ENCODE peak calls at places on chromosomes 16 and 17, in seven cellular contexts. X is activated CD4-positive, alpha-beta T cell treated with anti-CD3 and anti-CD28 coated beads for 36 hours; I is Panc1; O is gastroesophageal sphincter; P is Right ventricle myocardium superior; J is K562; L is lung. C is an unnamed sample.

GRCh38 chr16:22252317-22252716 is 44.9 kb upstream of the POLR3E start:
- ATAC-seq in O (no peak), P (no peak), L (no peak), I (no peak), X (no peak), J (no peak), C (no peak)

GRCh38 chr16:10933865-10934264 is 8.4 kb downstream of the DEXI start:
- ATAC-seq in P (peak), L (no peak), I (no peak), O (no peak), J (no peak), X (no peak), C (no peak)

GRCh38 chr17:49901460-49902331 is 53.8 kb upstream of the TAC4 start:
- ATAC-seq in P (no peak), I (peak), J (no peak), L (peak), O (peak), X (peak), C (no peak)

GRCh38 chr17:70608193-70608592 is 438.9 kb downstream of the KCNJ2 start:
- ATAC-seq in P (no peak), O (no peak), I (no peak), L (no peak), X (no peak), J (no peak), C (no peak)

GRCh38 chr17:74754832-74755231 is 6.4 kb downstream of the NHERF1 start:
- ATAC-seq in L (no peak), O (no peak), I (no peak), J (peak), P (no peak), X (no peak), C (no peak)

GRCh38 chr16:9139965-9140364 is 48.5 kb downstream of the HAPSTR1 start:
- ATAC-seq in L (no peak), X (peak), P (peak), O (no peak), J (peak), I (peak), C (peak)

GRCh38 chr17:74827800-74828199 is 31.9 kb downstream of the GRIN2C start:
- ATAC-seq in L (no peak), I (no peak), O (no peak), J (no peak), P (no peak), X (no peak), C (no peak)

GRCh38 chr17:79808763-79809529 is 12.1 kb upstream of the CBX8 start:
- ATAC-seq in P (peak), L (no peak), J (peak), X (peak), I (peak), O (no peak), C (no peak)

GRCh38 chr17:35171834-35172233 is 22.4 kb downstream of the SLC35G3 start:
- ATAC-seq in O (no peak), I (no peak), L (no peak), J (no peak), P (no peak), X (peak), C (peak)

GRCh38 chr17:51505450-51505849 is 245.1 kb downstream of the UTP18 start:
- ATAC-seq in L (no peak), P (no peak), J (no peak), I (no peak), O (no peak), X (no peak), C (no peak)